ENCODE peak calls at places on chromosomes 3 and 15, in seven cellular contexts. One of them, this sample, is unnamed.

GRCh38 chr3:172115787-172116186 is 76.4 kb downstream of the FNDC3B start:
- DNase-seq in thyroid gland: no peak
- DNase-seq in body of pancreas: no peak
- DNase-seq in upper lobe of left lung: no peak
- DNase-seq in breast epithelium: no peak
- DNase-seq in ovary: no peak
- DNase-seq in A549: no peak
- DNase-seq in this sample: no peak

GRCh38 chr3:123559040-123559861 is 25.6 kb downstream of the HACD2 start:
- DNase-seq in thyroid gland: no peak
- DNase-seq in body of pancreas: no peak
- DNase-seq in upper lobe of left lung: no peak
- DNase-seq in breast epithelium: no peak
- DNase-seq in ovary: no peak
- DNase-seq in A549: peak; percentile 59
- DNase-seq in this sample: no peak

GRCh38 chr15:56053046-56053400 is 59.6 kb upstream of the NEDD4 start:
- DNase-seq in thyroid gland: peak; percentile 8
- DNase-seq in body of pancreas: no peak
- DNase-seq in upper lobe of left lung: no peak
- DNase-seq in breast epithelium: no peak
- DNase-seq in ovary: no peak
- DNase-seq in A549: no peak
- DNase-seq in this sample: no peak

GRCh38 chr15:89975482-89976291 is 25.4 kb upstream of the ZNF710 start:
- DNase-seq in thyroid gland: no peak
- DNase-seq in body of pancreas: no peak
- DNase-seq in upper lobe of left lung: no peak
- DNase-seq in breast epithelium: no peak
- DNase-seq in ovary: no peak
- DNase-seq in A549: no peak
- DNase-seq in this sample: no peak

GRCh38 chr15:90463381-90463780 is 66.3 kb upstream of the CRTC3 start:
- DNase-seq in thyroid gland: no peak
- DNase-seq in body of pancreas: no peak
- DNase-seq in upper lobe of left lung: no peak
- DNase-seq in breast epithelium: no peak
- DNase-seq in ovary: no peak
- DNase-seq in A549: no peak
- DNase-seq in this sample: no peak

GRCh38 chr3:165742351-165742750 is 94.9 kb downstream of the BCHE start:
- DNase-seq in thyroid gland: no peak
- DNase-seq in body of pancreas: no peak
- DNase-seq in upper lobe of left lung: no peak
- DNase-seq in breast epithelium: no peak
- DNase-seq in ovary: no peak
- DNase-seq in A549: no peak
- DNase-seq in this sample: no peak

GRCh38 chr15:94674251-94674650 is 442.9 kb downstream of the MCTP2 start:
- DNase-seq in thyroid gland: no peak
- DNase-seq in body of pancreas: no peak
- DNase-seq in upper lobe of left lung: no peak
- DNase-seq in breast epithelium: no peak
- DNase-seq in ovary: peak; percentile 26
- DNase-seq in A549: no peak
- DNase-seq in this sample: no peak

GRCh38 chr15:65204931-65205655 is 6.2 kb downstream of the CILP start:
- DNase-seq in thyroid gland: no peak
- DNase-seq in body of pancreas: no peak
- DNase-seq in upper lobe of left lung: no peak
- DNase-seq in breast epithelium: no peak
- DNase-seq in ovary: no peak
- DNase-seq in A549: no peak
- DNase-seq in this sample: no peak

GRCh38 chr3:10520118-10520517 is 14.7 kb upstream of the ATP2B2 start:
- DNase-seq in thyroid gland: no peak
- DNase-seq in body of pancreas: no peak
- DNase-seq in upper lobe of left lung: no peak
- DNase-seq in breast epithelium: no peak
- DNase-seq in ovary: no peak
- DNase-seq in A549: no peak
- DNase-seq in this sample: no peak

GRCh38 chr3:43695863-43696262 is 5.1 kb downstream of the ABHD5 start:
- DNase-seq in thyroid gland: no peak
- DNase-seq in body of pancreas: no peak
- DNase-seq in upper lobe of left lung: no peak
- DNase-seq in breast epithelium: no peak
- DNase-seq in ovary: no peak
- DNase-seq in A549: no peak
- DNase-seq in this sample: no peak

GRCh38 chr3:153621988-153622387 is 460.0 kb downstream of the RAP2B start:
- DNase-seq in thyroid gland: no peak
- DNase-seq in body of pancreas: no peak
- DNase-seq in upper lobe of left lung: no peak
- DNase-seq in breast epithelium: no peak
- DNase-seq in ovary: no peak
- DNase-seq in A549: no peak
- DNase-seq in this sample: no peak

GRCh38 chr15:99435138-99435695 is 130.6 kb upstream of the MEF2A start:
- DNase-seq in thyroid gland: no peak
- DNase-seq in body of pancreas: peak; percentile 27
- DNase-seq in upper lobe of left lung: peak; percentile 83
- DNase-seq in breast epithelium: peak; percentile 77
- DNase-seq in ovary: peak; percentile 21
- DNase-seq in A549: no peak
- DNase-seq in this sample: no peak

GRCh38 chr3:160180581-160181216 is 44.5 kb upstream of the C3orf80 start:
- DNase-seq in thyroid gland: no peak
- DNase-seq in body of pancreas: no peak
- DNase-seq in upper lobe of left lung: no peak
- DNase-seq in breast epithelium: no peak
- DNase-seq in ovary: no peak
- DNase-seq in A549: no peak
- DNase-seq in this sample: no peak

GRCh38 chr15:58110999-58111717 is 27.0 kb upstream of the AQP9 start:
- DNase-seq in thyroid gland: no peak
- DNase-seq in body of pancreas: no peak
- DNase-seq in upper lobe of left lung: no peak
- DNase-seq in breast epithelium: no peak
- DNase-seq in ovary: no peak
- DNase-seq in A549: no peak
- DNase-seq in this sample: no peak

GRCh38 chr3:143124683-143125520 is 5.3 kb downstream of the CHST2 start:
- DNase-seq in thyroid gland: peak; percentile 5
- DNase-seq in body of pancreas: no peak
- DNase-seq in upper lobe of left lung: no peak
- DNase-seq in breast epithelium: no peak
- DNase-seq in ovary: no peak
- DNase-seq in A549: no peak
- DNase-seq in this sample: no peak

GRCh38 chr15:76418352-76419140 is 82.0 kb downstream of the ISL2 start:
- DNase-seq in thyroid gland: no peak
- DNase-seq in body of pancreas: no peak
- DNase-seq in upper lobe of left lung: no peak
- DNase-seq in breast epithelium: no peak
- DNase-seq in ovary: no peak
- DNase-seq in A549: no peak
- DNase-seq in this sample: no peak

GRCh38 chr3:126110431-126111125 is 26.7 kb upstream of the SLC41A3 start:
- DNase-seq in thyroid gland: no peak
- DNase-seq in body of pancreas: no peak
- DNase-seq in upper lobe of left lung: peak; percentile 63
- DNase-seq in breast epithelium: no peak
- DNase-seq in ovary: no peak
- DNase-seq in A549: no peak
- DNase-seq in this sample: no peak

GRCh38 chr15:25770031-25770430 is 93.1 kb downstream of the ATP10A start:
- DNase-seq in thyroid gland: no peak
- DNase-seq in body of pancreas: no peak
- DNase-seq in upper lobe of left lung: peak; percentile 53
- DNase-seq in breast epithelium: no peak
- DNase-seq in ovary: no peak
- DNase-seq in A549: no peak
- DNase-seq in this sample: no peak

DNA sequence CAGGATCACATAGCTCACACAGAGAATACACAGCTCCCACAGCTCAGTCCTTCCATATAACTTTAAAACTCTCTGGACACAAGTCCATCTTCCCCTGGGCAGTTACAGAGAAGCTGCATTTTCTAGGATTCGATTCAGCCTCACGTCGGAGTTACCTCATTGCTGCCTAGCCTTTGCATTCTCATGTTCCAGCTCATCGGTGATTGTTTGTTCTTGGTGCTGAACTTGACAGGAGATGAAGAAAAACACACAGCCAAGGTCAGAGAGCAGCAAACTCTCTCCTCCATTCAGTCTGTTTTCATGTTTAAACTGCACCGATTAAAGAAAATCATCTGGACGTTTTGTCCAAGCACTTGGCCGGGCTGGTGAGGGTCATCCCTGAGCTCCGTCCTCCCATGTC is 375.5 kb upstream of the CFAP20DC start:
- DNase-seq in thyroid gland: peak; percentile 14
- DNase-seq in body of pancreas: no peak
- DNase-seq in upper lobe of left lung: no peak
- DNase-seq in breast epithelium: no peak
- DNase-seq in ovary: no peak
- DNase-seq in A549: no peak
- DNase-seq in this sample: no peak
- H3K27ac ChIP-seq in thyroid gland: no peak overlapping the region
- H3K27ac ChIP-seq in body of pancreas: no peak overlapping the region
- H3K27ac ChIP-seq in upper lobe of left lung: no peak overlapping the region
- H3K27ac ChIP-seq in breast epithelium: no peak overlapping the region
- H3K27ac ChIP-seq in ovary: no peak overlapping the region
- H3K27ac ChIP-seq in A549: no peak overlapping the region
- H3K27ac ChIP-seq in this sample: no peak overlapping the region

DNA sequence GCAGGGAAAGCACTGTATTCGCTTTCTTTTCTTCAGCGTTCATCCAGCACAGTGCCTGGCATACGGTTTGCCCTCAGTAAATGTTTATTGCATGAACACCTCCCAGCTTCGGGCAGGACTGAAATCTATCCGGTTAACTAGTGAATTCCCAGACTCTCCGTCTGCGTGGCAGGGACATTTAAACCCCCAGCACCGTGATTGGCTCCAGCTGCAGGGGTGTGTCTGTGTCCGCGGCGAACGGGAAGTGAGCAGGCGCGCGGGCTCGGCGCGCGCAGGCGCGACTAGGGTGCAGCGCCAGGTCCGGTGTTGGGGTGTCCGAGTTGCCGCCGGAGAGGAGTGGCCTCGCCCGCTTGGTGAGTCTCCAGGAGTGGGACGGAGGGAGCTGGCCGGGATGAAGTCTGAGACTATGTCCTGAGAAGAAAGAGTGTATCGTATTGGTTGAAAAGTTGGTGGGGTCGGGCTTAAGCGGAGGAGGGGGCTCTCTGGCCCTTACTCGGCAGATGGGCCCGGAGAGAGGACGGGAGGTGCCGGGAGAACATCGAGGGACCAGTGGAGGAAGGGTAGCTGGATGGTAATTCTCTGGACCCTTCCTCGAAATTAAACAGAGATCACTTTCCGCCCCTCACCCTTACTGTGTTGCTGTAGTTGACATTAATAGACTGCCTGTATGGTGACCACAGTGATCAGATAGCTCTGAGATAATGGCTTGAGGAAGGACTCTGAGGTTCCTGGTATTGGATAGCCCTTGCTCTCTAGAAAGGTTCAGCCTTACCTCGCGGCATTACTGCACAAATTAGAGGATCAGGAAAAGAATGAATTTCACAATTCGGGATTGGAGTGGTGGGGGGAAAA is at the start of gene SNAP23:
- DNase-seq in thyroid gland: peak; percentile 95
- DNase-seq in body of pancreas: peak; percentile 94
- DNase-seq in upper lobe of left lung: peak; percentile 98
- DNase-seq in breast epithelium: peak; percentile 95
- DNase-seq in ovary: peak; percentile 92
- DNase-seq in A549: peak; percentile 92
- DNase-seq in this sample: peak; percentile 70
- TF ChIP-seq POLR2A in thyroid gland: no peak
- TF ChIP-seq POLR2A in body of pancreas: peak; percentile 94
- TF ChIP-seq POLR2A in upper lobe of left lung: peak; percentile 96
- TF ChIP-seq POLR2A in breast epithelium: peak; percentile 89
- TF ChIP-seq POLR2A in ovary: peak; percentile 95
- TF ChIP-seq POLR2A in A549: peak; percentile 54
- TF ChIP-seq POLR2A in this sample: peak; percentile 87

GRCh38 chr15:78340243-78341056 is at the start of gene CRABP1:
- DNase-seq in thyroid gland: peak; percentile 57
- DNase-seq in body of pancreas: no peak
- DNase-seq in upper lobe of left lung: peak; percentile 73
- DNase-seq in breast epithelium: no peak
- DNase-seq in ovary: no peak
- DNase-seq in A549: no peak
- DNase-seq in this sample: no peak
- H3K4me3 ChIP-seq in thyroid gland: peak within 1 kb of the TSS; percentile 44
- H3K4me3 ChIP-seq in body of pancreas: no peak within 1 kb of the TSS
- H3K4me3 ChIP-seq in upper lobe of left lung: peak within 1 kb of the TSS; percentile 8
- H3K4me3 ChIP-seq in breast epithelium: no peak within 1 kb of the TSS
- H3K4me3 ChIP-seq in ovary: no peak within 1 kb of the TSS
- H3K4me3 ChIP-seq in A549: peak within 1 kb of the TSS; percentile 40
- H3K4me3 ChIP-seq in this sample: peak within 1 kb of the TSS; percentile 8

GRCh38 chr15:71329041-71329440 is 213.8 kb downstream of the THSD4 start:
- DNase-seq in thyroid gland: no peak
- DNase-seq in body of pancreas: no peak
- DNase-seq in upper lobe of left lung: peak; percentile 39
- DNase-seq in breast epithelium: no peak
- DNase-seq in ovary: no peak
- DNase-seq in A549: no peak
- DNase-seq in this sample: no peak

GRCh38 chr15:71332605-71333004 is 217.3 kb downstream of the THSD4 start:
- DNase-seq in thyroid gland: no peak
- DNase-seq in body of pancreas: no peak
- DNase-seq in upper lobe of left lung: no peak
- DNase-seq in breast epithelium: no peak
- DNase-seq in ovary: no peak
- DNase-seq in A549: no peak
- DNase-seq in this sample: no peak

GRCh38 chr15:71325461-71325860 is 210.2 kb downstream of the THSD4 start:
- DNase-seq in thyroid gland: no peak
- DNase-seq in body of pancreas: no peak
- DNase-seq in upper lobe of left lung: no peak
- DNase-seq in breast epithelium: no peak
- DNase-seq in ovary: no peak
- DNase-seq in A549: no peak
- DNase-seq in this sample: no peak

GRCh38 chr15:71329509-71330260 is 214.4 kb downstream of the THSD4 start:
- DNase-seq in thyroid gland: peak; percentile 49
- DNase-seq in body of pancreas: no peak
- DNase-seq in upper lobe of left lung: no peak
- DNase-seq in breast epithelium: no peak
- DNase-seq in ovary: no peak
- DNase-seq in A549: no peak
- DNase-seq in this sample: no peak

GRCh38 chr15:71328453-71328852 is 213.2 kb downstream of the THSD4 start:
- DNase-seq in thyroid gland: no peak
- DNase-seq in body of pancreas: no peak
- DNase-seq in upper lobe of left lung: no peak
- DNase-seq in breast epithelium: no peak
- DNase-seq in ovary: no peak
- DNase-seq in A549: no peak
- DNase-seq in this sample: no peak
- H3K27ac ChIP-seq in thyroid gland: no peak overlapping the region
- H3K27ac ChIP-seq in body of pancreas: no peak overlapping the region
- H3K27ac ChIP-seq in upper lobe of left lung: no peak overlapping the region
- H3K27ac ChIP-seq in breast epithelium: peak overlapping the region; percentile 68
- H3K27ac ChIP-seq in ovary: no peak overlapping the region
- H3K27ac ChIP-seq in A549: no peak overlapping the region
- H3K27ac ChIP-seq in this sample: peak overlapping the region; percentile 69

GRCh38 chr3:49539659-49540560 is 14.4 kb upstream of the BSN start:
- DNase-seq in thyroid gland: peak; percentile 95
- DNase-seq in body of pancreas: peak; percentile 96
- DNase-seq in upper lobe of left lung: peak; percentile 98
- DNase-seq in breast epithelium: peak; percentile 94
- DNase-seq in ovary: peak; percentile 97
- DNase-seq in A549: peak; percentile 57
- DNase-seq in this sample: peak; percentile 54
- TF ChIP-seq POLR2A in thyroid gland: no peak
- TF ChIP-seq POLR2A in body of pancreas: peak; percentile 80
- TF ChIP-seq POLR2A in upper lobe of left lung: peak; percentile 57
- TF ChIP-seq POLR2A in breast epithelium: no peak
- TF ChIP-seq POLR2A in ovary: peak; percentile 44
- TF ChIP-seq POLR2A in A549: peak; percentile 50
- TF ChIP-seq POLR2A in this sample: no peak